ENCODE peak calls at places on chromosomes 5 and 9, in five cellular contexts. I is ACHN, U is NCI-H1105, D is NAMALWA, R is uterus. V is an unnamed sample.

GRCh38 chr9:37301369-37302172 is 120.9 kb upstream of the GRHPR start:
- DNase-seq in I (no peak), U (no peak), D (peak; percentile 85), R (no peak), V (no peak)

GRCh38 chr5:176803943-176804498 is 6.3 kb upstream of the UNC5A start:
- DNase-seq in I (peak; percentile 50), U (no peak), D (no peak), R (no peak), V (peak; percentile 10)

GRCh38 chr5:155943516-155944407 is 383.2 kb upstream of the SGCD start:
- DNase-seq in I (peak; percentile 35), U (peak; percentile 9), D (peak; percentile 58), R (peak; percentile 44), V (peak; percentile 45)

GRCh38 chr5:135033026-135033861 is 784 bp downstream of the PITX1 start:
- DNase-seq in I (peak; percentile 13), U (no peak), D (peak; percentile 52), R (no peak), V (peak; percentile 45)

GRCh38 chr5:14489643-14490042 is 91.9 kb upstream of the OTULINL start:
- DNase-seq in I (no peak), U (no peak), D (no peak), R (no peak), V (no peak)

GRCh38 chr9:109730228-109730627 is 49.8 kb upstream of the PALM2AKAP2 start:
- DNase-seq in I (no peak), U (peak; percentile 45), D (no peak), R (no peak), V (no peak)

GRCh38 chr9:9003184-9003583 is 1203.6 kb upstream of the DMAC1 start:
- DNase-seq in I (peak; percentile 36), U (peak; percentile 17), D (peak; percentile 28), R (no peak), V (peak; percentile 8)

GRCh38 chr9:37953775-37954437 is 50.0 kb upstream of the SLC25A51 start:
- DNase-seq in I (peak; percentile 88), U (no peak), D (no peak), R (peak; percentile 75), V (no peak)

GRCh38 chr5:120375248-120375647 is 88.9 kb upstream of the PRR16 start:
- DNase-seq in I (no peak), U (no peak), D (no peak), R (no peak), V (no peak)

GRCh38 chr5:59276277-59276647 is 617.3 kb downstream of the PDE4D start:
- DNase-seq in I (no peak), U (no peak), D (peak; percentile 31), R (no peak), V (no peak)

GRCh38 chr5:17991775-17992174 is 357.5 kb downstream of the TAF11L14 start:
- DNase-seq in I (no peak), U (no peak), D (no peak), R (no peak), V (no peak)

GRCh38 chr9:131347376-131348020 is 46.4 kb upstream of the PRRC2B start:
- DNase-seq in I (no peak), U (no peak), D (no peak), R (no peak), V (peak; percentile 15)

GRCh38 chr5:177498013-177498847 is 826 bp upstream of the PDLIM7 start:
- DNase-seq in I (no peak), U (no peak), D (no peak), R (no peak), V (no peak)

GRCh38 chr5:34538026-34538672 is 118.0 kb upstream of the RAI14 start:
- DNase-seq in I (peak; percentile 6), U (no peak), D (no peak), R (no peak), V (peak; percentile 22)

V was measured in Kasumi-1.